ENCODE peak calls at places on chromosomes 1 and 21, in nine cellular contexts. I is right atrium auricular region, O is Peyer's patch, S is MM.1S, Q is A673, Y is astrocyte, A is heart right ventricle, E is GM23248, R is iPS DF 6.9. X is an unnamed sample.

GRCh38 chr1:17866451-17867029 is 111.4 kb downstream of the ACTL8 start:
- DNase-seq in I (no peak), O (no peak), S (no peak), Q (peak; percentile 27), Y (peak; percentile 87), A (no peak), E (peak; percentile 97), R (no peak), X (peak; percentile 54)

GRCh38 chr1:38662141-38662540 is 197.4 kb downstream of the RRAGC start:
- DNase-seq in I (no peak), O (no peak), S (no peak), Q (no peak), Y (no peak), A (no peak), E (no peak), R (no peak), X (no peak)

GRCh38 chr1:46198026-46198826 is at the start of gene POMGNT1:
- DNase-seq in I (no peak), O (peak; percentile 89), S (peak; percentile 79), Q (peak; percentile 81), Y (no peak), A (peak; percentile 79), E (peak; percentile 89), R (no peak), X (peak; percentile 70)

GRCh38 chr1:226737819-226738420 is 1.2 kb downstream of the ITPKB start:
- DNase-seq in I (peak; percentile 68), O (peak; percentile 80), S (peak; percentile 58), Q (peak; percentile 48), Y (no peak), A (peak; percentile 46), E (peak; percentile 69), R (no peak), X (no peak)

GRCh38 chr1:59705849-59706599 is 108.7 kb upstream of the HOOK1 start:
- DNase-seq in I (no peak), O (no peak), S (no peak), Q (peak; percentile 43), Y (peak; percentile 77), A (no peak), E (peak; percentile 88), R (no peak), X (no peak)

GRCh38 chr1:199007423-199007822 is 368.6 kb downstream of the PTPRC start:
- DNase-seq in I (no peak), O (no peak), S (no peak), Q (no peak), Y (no peak), A (no peak), E (peak; percentile 4), R (no peak), X (no peak)

GRCh38 chr1:232578681-232579195 is 51.2 kb downstream of the SIPA1L2 start:
- DNase-seq in I (no peak), O (no peak), S (peak; percentile 72), Q (peak; percentile 55), Y (no peak), A (no peak), E (no peak), R (no peak), X (peak; percentile 49)

GRCh38 chr21:25895565-25896205 is 160.9 kb downstream of the GABPA start:
- DNase-seq in I (no peak), O (no peak), S (peak; percentile 55), Q (peak; percentile 83), Y (no peak), A (no peak), E (peak; percentile 79), R (no peak), X (peak; percentile 14)

GRCh38 chr21:42833439-42833815 is 45.9 kb downstream of the WDR4 start:
- DNase-seq in I (no peak), O (peak; percentile 71), S (peak; percentile 38), Q (peak; percentile 71), Y (no peak), A (no peak), E (no peak), R (no peak), X (no peak)

GRCh38 chr1:11499825-11500331 is 20.9 kb downstream of the DISP3 start:
- DNase-seq in I (no peak), O (no peak), S (no peak), Q (no peak), Y (no peak), A (no peak), E (no peak), R (no peak), X (no peak)

GRCh38 chr1:1135339-1136111 is 19.6 kb upstream of the C1orf159 start:
- DNase-seq in I (no peak), O (no peak), S (no peak), Q (no peak), Y (no peak), A (no peak), E (no peak), R (no peak), X (no peak)

GRCh38 chr21:20997633-20998455 is at the start of gene NCAM2:
- DNase-seq in I (peak; percentile 73), O (peak; percentile 57), S (peak; percentile 87), Q (peak; percentile 93), Y (peak; percentile 80), A (peak; percentile 76), E (peak; percentile 82), R (no peak), X (no peak)

GRCh38 chr1:41811051-41811795 is 107.5 kb downstream of the HIVEP3 start:
- DNase-seq in I (no peak), O (no peak), S (no peak), Q (peak; percentile 21), Y (peak; percentile 57), A (no peak), E (peak; percentile 63), R (no peak), X (peak; percentile 74)

GRCh38 chr1:6285356-6285755 is 24.5 kb upstream of the GPR153 start:
- DNase-seq in I (no peak), O (no peak), S (no peak), Q (no peak), Y (no peak), A (no peak), E (no peak), R (no peak), X (no peak)

GRCh38 chr1:10525208-10525607 is 50.5 kb downstream of the PEX14 start:
- DNase-seq in I (no peak), O (no peak), S (no peak), Q (no peak), Y (no peak), A (no peak), E (no peak), R (no peak), X (no peak)

GRCh38 chr1:21251773-21252471 is 38.3 kb downstream of the ECE1 start:
- DNase-seq in I (peak; percentile 94), O (no peak), S (no peak), Q (no peak), Y (peak; percentile 97), A (no peak), E (peak; percentile 99), R (no peak), X (no peak)

GRCh38 chr1:117754061-117754969 is 148.5 kb downstream of the TENT5C start:
- DNase-seq in I (no peak), O (no peak), S (peak; percentile 47), Q (peak; percentile 71), Y (peak; percentile 42), A (no peak), E (peak; percentile 73), R (peak; percentile 48), X (peak; percentile 52)

GRCh38 chr1:174966000-174966572 is 33.7 kb upstream of the CACYBP start:
- DNase-seq in I (no peak), O (no peak), S (no peak), Q (no peak), Y (no peak), A (no peak), E (no peak), R (no peak), X (no peak)

GRCh38 chr1:35623832-35624231 is 17.5 kb downstream of the PSMB2 start:
- DNase-seq in I (no peak), O (no peak), S (peak; percentile 33), Q (no peak), Y (no peak), A (no peak), E (no peak), R (no peak), X (no peak)
- H3K4me3 ChIP-seq in I (no peak overlapping the region), O (no peak overlapping the region), S (no peak overlapping the region), Q (no peak overlapping the region), Y (no peak overlapping the region), A (no peak overlapping the region), E (no peak overlapping the region), R (no peak overlapping the region), X (no peak overlapping the region)

GRCh38 chr1:156060937-156061636 is at the start of gene RAB25:
- DNase-seq in I (no peak), O (peak; percentile 86), S (no peak), Q (peak; percentile 71), Y (no peak), A (no peak), E (no peak), R (no peak), X (no peak)
- H3K27ac ChIP-seq in I (no peak within 1 kb of the TSS), O (no peak within 1 kb of the TSS), S (no peak within 1 kb of the TSS), Q (peak within 1 kb of the TSS; percentile 64), Y (no peak within 1 kb of the TSS), A (no peak within 1 kb of the TSS), E (no peak within 1 kb of the TSS), R (peak within 1 kb of the TSS; percentile 29), X (no peak within 1 kb of the TSS)

DNA sequence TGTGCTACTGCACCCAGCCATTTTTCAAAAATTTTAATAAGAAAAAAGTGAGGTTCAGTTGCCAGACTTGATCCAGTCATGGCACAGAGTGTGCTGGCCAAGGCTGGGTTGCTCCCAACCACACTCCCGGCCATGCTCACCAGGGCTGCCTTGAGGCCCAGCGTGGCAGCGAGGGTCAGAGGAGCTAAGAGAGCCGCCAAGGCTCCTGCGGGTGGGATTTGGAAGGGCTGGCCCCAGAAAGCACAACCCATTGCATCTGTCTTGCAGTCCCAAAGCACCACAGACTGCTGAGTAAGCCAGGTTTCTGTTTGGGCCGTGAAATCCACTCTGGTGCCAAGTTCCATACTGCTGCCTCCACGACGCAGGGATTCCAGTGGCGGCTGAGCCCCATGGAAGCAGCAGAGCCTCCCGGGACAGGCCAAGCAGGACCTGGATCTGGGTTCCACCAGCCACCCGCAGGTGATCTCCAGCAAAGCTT is 22.6 kb downstream of the ZBTB17 start:
- DNase-seq in I (no peak), O (no peak), S (no peak), Q (peak; percentile 38), Y (peak; percentile 60), A (no peak), E (peak; percentile 61), R (no peak), X (no peak)
- H3K4me1 ChIP-seq in I (no peaks in the 10 kb centered on the region), O (peaks cover 53% of the 10 kb centered on the region), S (no peaks in the 10 kb centered on the region), Q (peaks cover 62% of the 10 kb centered on the region), Y (peaks cover 80% of the 10 kb centered on the region), A (peaks cover 83% of the 10 kb centered on the region), E (peaks cover 77% of the 10 kb centered on the region), R (peaks cover 12% of the 10 kb centered on the region), X (peaks cover 74% of the 10 kb centered on the region)

DNA sequence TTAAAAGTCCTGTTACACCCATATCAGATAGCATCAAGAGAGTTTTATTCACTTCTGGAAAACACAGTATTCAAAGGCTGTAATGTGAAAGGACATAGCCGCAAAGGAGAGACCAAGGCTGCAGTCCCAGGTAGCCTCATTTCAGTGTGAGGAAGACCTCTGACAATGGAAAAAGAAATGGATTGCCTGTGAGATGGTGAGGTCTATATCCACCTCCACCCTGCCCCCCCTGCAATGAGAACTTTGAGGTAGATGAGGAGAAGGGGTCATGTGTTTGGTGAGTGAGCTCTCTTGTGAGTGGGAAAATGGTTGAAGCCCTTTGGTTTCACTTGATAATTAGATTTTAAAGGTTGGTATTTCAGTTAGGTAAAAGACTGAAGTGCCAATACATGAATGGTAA is 3.5 kb downstream of the MRPS6 start:
- DNase-seq in I (no peak), O (no peak), S (no peak), Q (no peak), Y (no peak), A (no peak), E (no peak), R (no peak), X (no peak)
- H3K4me3 ChIP-seq in I (no peak overlapping the region), O (no peak overlapping the region), S (no peak overlapping the region), Q (no peak overlapping the region), Y (no peak overlapping the region), A (no peak overlapping the region), E (no peak overlapping the region), R (no peak overlapping the region), X (no peak overlapping the region)

X was measured in SJSA1.